ENCODE peak calls at places on chromosomes 12 and 14, in ten cellular contexts. One of them, this sample, is unnamed.

GRCh38 chr12:78385541-78385940 is 479.0 kb upstream of the SYT1 start:
- DNase-seq in effector memory CD4-positive, alpha-beta T cell: no peak
- DNase-seq in lung: no peak
- DNase-seq in HFF-Myc: no peak
- DNase-seq in astrocyte of the spinal cord: no peak
- DNase-seq in dorsolateral prefrontal cortex: no peak
- DNase-seq in A673: no peak
- DNase-seq in IMR-90: peak
- DNase-seq in A549: no peak
- DNase-seq in CD4-positive, CD25-positive, alpha-beta regulatory T cell: no peak
- DNase-seq in this sample: no peak

GRCh38 chr12:56877195-56878009 is 56.8 kb downstream of the SDR9C7 start:
- DNase-seq in lung: no peak
- DNase-seq in A673: no peak
- DNase-seq in CD4-positive, CD25-positive, alpha-beta regulatory T cell: no peak
- DNase-seq in dorsolateral prefrontal cortex: no peak
- DNase-seq in IMR-90: no peak
- DNase-seq in HFF-Myc: no peak
- DNase-seq in A549: no peak
- DNase-seq in astrocyte of the spinal cord: no peak
- DNase-seq in effector memory CD4-positive, alpha-beta T cell: no peak
- DNase-seq in this sample: no peak

GRCh38 chr12:12533238-12533829 is 29.3 kb downstream of the DUSP16 start:
- DNase-seq in IMR-90: no peak
- DNase-seq in CD4-positive, CD25-positive, alpha-beta regulatory T cell: no peak
- DNase-seq in A549: no peak
- DNase-seq in dorsolateral prefrontal cortex: no peak
- DNase-seq in lung: peak
- DNase-seq in A673: no peak
- DNase-seq in effector memory CD4-positive, alpha-beta T cell: no peak
- DNase-seq in HFF-Myc: no peak
- DNase-seq in astrocyte of the spinal cord: peak
- DNase-seq in this sample: no peak

GRCh38 chr12:16165506-16165905 is 112.0 kb downstream of the SLC15A5 start:
- DNase-seq in lung: no peak
- DNase-seq in HFF-Myc: peak
- DNase-seq in IMR-90: peak
- DNase-seq in dorsolateral prefrontal cortex: no peak
- DNase-seq in A673: peak
- DNase-seq in A549: peak
- DNase-seq in CD4-positive, CD25-positive, alpha-beta regulatory T cell: no peak
- DNase-seq in astrocyte of the spinal cord: peak
- DNase-seq in effector memory CD4-positive, alpha-beta T cell: no peak
- DNase-seq in this sample: no peak

GRCh38 chr12:111715242-111715641 is 29.4 kb downstream of the ACAD10 start:
- DNase-seq in effector memory CD4-positive, alpha-beta T cell: no peak
- DNase-seq in HFF-Myc: no peak
- DNase-seq in lung: no peak
- DNase-seq in A549: no peak
- DNase-seq in CD4-positive, CD25-positive, alpha-beta regulatory T cell: no peak
- DNase-seq in dorsolateral prefrontal cortex: no peak
- DNase-seq in IMR-90: peak
- DNase-seq in astrocyte of the spinal cord: peak
- DNase-seq in A673: no peak
- DNase-seq in this sample: no peak

GRCh38 chr12:1448321-1448720 is 146.1 kb downstream of the FBXL14 start:
- DNase-seq in A673: no peak
- DNase-seq in dorsolateral prefrontal cortex: no peak
- DNase-seq in CD4-positive, CD25-positive, alpha-beta regulatory T cell: no peak
- DNase-seq in A549: no peak
- DNase-seq in effector memory CD4-positive, alpha-beta T cell: no peak
- DNase-seq in HFF-Myc: no peak
- DNase-seq in IMR-90: peak
- DNase-seq in astrocyte of the spinal cord: no peak
- DNase-seq in lung: no peak
- DNase-seq in this sample: no peak

GRCh38 chr14:101823081-101823480 is 61.6 kb downstream of the PPP2R5C start:
- DNase-seq in HFF-Myc: no peak
- DNase-seq in A673: no peak
- DNase-seq in astrocyte of the spinal cord: no peak
- DNase-seq in CD4-positive, CD25-positive, alpha-beta regulatory T cell: no peak
- DNase-seq in IMR-90: peak
- DNase-seq in dorsolateral prefrontal cortex: no peak
- DNase-seq in lung: no peak
- DNase-seq in A549: no peak
- DNase-seq in effector memory CD4-positive, alpha-beta T cell: no peak
- DNase-seq in this sample: no peak

GRCh38 chr12:48286665-48287064 is 64.1 kb downstream of the ZNF641 start:
- DNase-seq in dorsolateral prefrontal cortex: no peak
- DNase-seq in astrocyte of the spinal cord: no peak
- DNase-seq in A673: peak
- DNase-seq in IMR-90: no peak
- DNase-seq in HFF-Myc: no peak
- DNase-seq in effector memory CD4-positive, alpha-beta T cell: no peak
- DNase-seq in CD4-positive, CD25-positive, alpha-beta regulatory T cell: no peak
- DNase-seq in lung: no peak
- DNase-seq in A549: no peak
- DNase-seq in this sample: no peak

GRCh38 chr12:95117178-95117599 is 43.8 kb upstream of the NR2C1 start:
- DNase-seq in lung: peak
- DNase-seq in IMR-90: peak
- DNase-seq in A673: peak
- DNase-seq in A549: peak
- DNase-seq in CD4-positive, CD25-positive, alpha-beta regulatory T cell: peak
- DNase-seq in astrocyte of the spinal cord: peak
- DNase-seq in dorsolateral prefrontal cortex: no peak
- DNase-seq in effector memory CD4-positive, alpha-beta T cell: peak
- DNase-seq in HFF-Myc: peak
- DNase-seq in this sample: peak

GRCh38 chr14:92926931-92927330 is 4.0 kb downstream of the CHGA start:
- DNase-seq in astrocyte of the spinal cord: no peak
- DNase-seq in CD4-positive, CD25-positive, alpha-beta regulatory T cell: no peak
- DNase-seq in effector memory CD4-positive, alpha-beta T cell: no peak
- DNase-seq in A549: no peak
- DNase-seq in A673: no peak
- DNase-seq in HFF-Myc: no peak
- DNase-seq in lung: no peak
- DNase-seq in IMR-90: no peak
- DNase-seq in dorsolateral prefrontal cortex: no peak
- DNase-seq in this sample: no peak

GRCh38 chr12:64824500-64825142 is at the start of gene TBC1D30:
- DNase-seq in lung: no peak
- DNase-seq in A673: peak
- DNase-seq in astrocyte of the spinal cord: peak
- DNase-seq in effector memory CD4-positive, alpha-beta T cell: no peak
- DNase-seq in IMR-90: peak
- DNase-seq in dorsolateral prefrontal cortex: peak
- DNase-seq in HFF-Myc: no peak
- DNase-seq in CD4-positive, CD25-positive, alpha-beta regulatory T cell: no peak
- DNase-seq in A549: no peak
- DNase-seq in this sample: no peak

DNA sequence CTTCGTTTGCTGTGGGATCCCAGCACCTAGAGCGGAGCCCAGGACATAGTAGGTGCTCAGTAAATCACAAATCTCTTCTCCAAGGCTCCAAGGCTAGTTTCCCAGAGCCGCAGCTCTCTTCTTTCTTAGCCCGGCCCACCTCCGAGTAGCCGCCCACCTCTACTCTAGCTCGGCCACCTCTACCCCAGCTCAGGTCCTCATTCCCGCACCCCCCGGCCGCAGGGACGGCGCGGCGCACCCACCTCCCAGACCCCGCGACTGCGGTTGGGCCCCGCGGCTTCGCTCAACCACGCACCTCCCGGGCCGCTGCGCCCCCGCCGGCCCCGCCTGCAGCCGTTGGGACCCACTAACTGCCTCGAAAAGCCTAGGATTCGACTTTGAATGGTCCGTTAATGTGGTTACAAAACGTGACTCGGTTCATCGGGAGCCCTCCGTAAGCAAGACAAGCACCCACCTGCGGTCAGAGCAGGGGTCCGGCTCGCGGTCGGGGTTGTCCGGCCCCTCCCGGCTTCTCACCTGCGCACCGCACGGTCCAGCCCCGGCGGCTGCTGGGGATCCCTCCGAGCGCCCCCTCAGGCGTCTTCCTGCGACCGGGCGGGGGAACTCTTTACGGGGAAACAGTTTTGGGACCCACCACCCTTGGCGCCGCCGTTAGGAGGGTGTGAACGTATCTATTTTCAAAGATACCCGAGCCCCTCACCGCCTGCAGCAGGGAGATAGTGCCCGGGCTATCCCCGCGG is at the start of gene SLC2A14:
- DNase-seq in dorsolateral prefrontal cortex: no peak
- DNase-seq in CD4-positive, CD25-positive, alpha-beta regulatory T cell: no peak
- DNase-seq in effector memory CD4-positive, alpha-beta T cell: no peak
- DNase-seq in HFF-Myc: no peak
- DNase-seq in lung: no peak
- DNase-seq in A673: no peak
- DNase-seq in A549: no peak
- DNase-seq in astrocyte of the spinal cord: no peak
- DNase-seq in IMR-90: no peak
- DNase-seq in this sample: no peak
- H3K4me3 ChIP-seq in dorsolateral prefrontal cortex: peak
- H3K4me3 ChIP-seq in CD4-positive, CD25-positive, alpha-beta regulatory T cell: no peak
- H3K4me3 ChIP-seq in effector memory CD4-positive, alpha-beta T cell: no peak
- H3K4me3 ChIP-seq in HFF-Myc: peak
- H3K4me3 ChIP-seq in lung: no peak
- H3K4me3 ChIP-seq in A673: no peak
- H3K4me3 ChIP-seq in A549: no peak
- H3K4me3 ChIP-seq in astrocyte of the spinal cord: peak
- H3K4me3 ChIP-seq in IMR-90: no peak
- H3K4me3 ChIP-seq in this sample: no peak

GRCh38 chr12:122966743-122967058 is 438 bp upstream of the ABCB9 start:
- DNase-seq in astrocyte of the spinal cord: no peak
- DNase-seq in A673: no peak
- DNase-seq in HFF-Myc: no peak
- DNase-seq in CD4-positive, CD25-positive, alpha-beta regulatory T cell: no peak
- DNase-seq in dorsolateral prefrontal cortex: no peak
- DNase-seq in IMR-90: no peak
- DNase-seq in lung: no peak
- DNase-seq in A549: no peak
- DNase-seq in effector memory CD4-positive, alpha-beta T cell: no peak
- DNase-seq in this sample: no peak
- H3K4me3 ChIP-seq in astrocyte of the spinal cord: no peak
- H3K4me3 ChIP-seq in A673: no peak
- H3K4me3 ChIP-seq in HFF-Myc: no peak
- H3K4me3 ChIP-seq in CD4-positive, CD25-positive, alpha-beta regulatory T cell: no peak
- H3K4me3 ChIP-seq in dorsolateral prefrontal cortex: peak
- H3K4me3 ChIP-seq in IMR-90: no peak
- H3K4me3 ChIP-seq in lung: no peak
- H3K4me3 ChIP-seq in A549: peak
- H3K4me3 ChIP-seq in effector memory CD4-positive, alpha-beta T cell: no peak
- H3K4me3 ChIP-seq in this sample: no peak

DNA sequence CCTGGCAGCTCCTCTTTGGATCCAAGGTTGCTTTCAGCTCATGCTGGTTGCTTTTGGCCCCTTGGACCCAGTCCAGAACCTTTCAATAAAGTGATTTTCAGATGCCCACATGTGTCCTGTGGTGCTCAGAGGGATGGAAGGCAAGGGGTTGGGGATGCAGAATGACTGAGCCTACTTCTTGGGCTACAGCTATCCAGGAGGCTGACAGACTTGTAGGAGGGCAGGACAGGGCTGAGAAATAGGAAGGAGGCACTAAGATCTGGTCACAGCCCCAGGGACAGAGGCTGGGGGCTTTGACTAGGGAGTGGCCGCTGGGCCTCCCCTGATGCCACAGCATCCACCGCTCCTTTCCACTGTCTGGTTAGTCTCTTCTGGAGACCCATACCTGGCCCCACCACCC is 1.2 kb upstream of the HOXC11 start:
- DNase-seq in HFF-Myc: no peak
- DNase-seq in IMR-90: no peak
- DNase-seq in A549: no peak
- DNase-seq in lung: no peak
- DNase-seq in CD4-positive, CD25-positive, alpha-beta regulatory T cell: no peak
- DNase-seq in A673: no peak
- DNase-seq in astrocyte of the spinal cord: no peak
- DNase-seq in dorsolateral prefrontal cortex: no peak
- DNase-seq in effector memory CD4-positive, alpha-beta T cell: no peak
- DNase-seq in this sample: no peak
- H3K4me3 ChIP-seq in HFF-Myc: no peak
- H3K4me3 ChIP-seq in IMR-90: no peak
- H3K4me3 ChIP-seq in A549: no peak
- H3K4me3 ChIP-seq in lung: no peak
- H3K4me3 ChIP-seq in CD4-positive, CD25-positive, alpha-beta regulatory T cell: no peak
- H3K4me3 ChIP-seq in A673: no peak
- H3K4me3 ChIP-seq in astrocyte of the spinal cord: no peak
- H3K4me3 ChIP-seq in dorsolateral prefrontal cortex: no peak
- H3K4me3 ChIP-seq in effector memory CD4-positive, alpha-beta T cell: no peak
- H3K4me3 ChIP-seq in this sample: no peak

DNA sequence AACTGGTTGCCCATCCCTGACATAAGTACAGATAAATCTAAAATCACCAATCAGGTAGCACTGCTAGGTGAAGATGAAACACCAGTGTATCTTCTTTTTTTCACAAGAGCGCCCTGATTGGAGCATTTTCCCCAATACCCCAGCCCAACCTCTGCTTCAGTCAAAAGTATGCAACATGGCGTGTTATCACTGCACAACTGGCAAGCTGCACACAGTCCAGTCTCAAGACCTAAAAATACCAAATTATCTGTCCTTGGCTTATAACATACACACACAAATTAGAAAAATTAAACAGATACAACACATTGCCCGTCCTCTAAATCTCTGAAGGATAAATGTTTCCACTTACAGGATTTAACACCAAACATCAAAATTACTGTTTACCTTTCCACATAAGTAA is 20.2 kb upstream of the SELPLG start:
- DNase-seq in A673: no peak
- DNase-seq in dorsolateral prefrontal cortex: no peak
- DNase-seq in astrocyte of the spinal cord: no peak
- DNase-seq in HFF-Myc: no peak
- DNase-seq in lung: no peak
- DNase-seq in IMR-90: no peak
- DNase-seq in effector memory CD4-positive, alpha-beta T cell: no peak
- DNase-seq in CD4-positive, CD25-positive, alpha-beta regulatory T cell: no peak
- DNase-seq in A549: no peak
- DNase-seq in this sample: no peak
- H3K4me3 ChIP-seq in A673: no peak
- H3K4me3 ChIP-seq in dorsolateral prefrontal cortex: no peak
- H3K4me3 ChIP-seq in astrocyte of the spinal cord: no peak
- H3K4me3 ChIP-seq in HFF-Myc: no peak
- H3K4me3 ChIP-seq in lung: no peak
- H3K4me3 ChIP-seq in IMR-90: no peak
- H3K4me3 ChIP-seq in effector memory CD4-positive, alpha-beta T cell: no peak
- H3K4me3 ChIP-seq in CD4-positive, CD25-positive, alpha-beta regulatory T cell: no peak
- H3K4me3 ChIP-seq in A549: no peak
- H3K4me3 ChIP-seq in this sample: no peak

DNA sequence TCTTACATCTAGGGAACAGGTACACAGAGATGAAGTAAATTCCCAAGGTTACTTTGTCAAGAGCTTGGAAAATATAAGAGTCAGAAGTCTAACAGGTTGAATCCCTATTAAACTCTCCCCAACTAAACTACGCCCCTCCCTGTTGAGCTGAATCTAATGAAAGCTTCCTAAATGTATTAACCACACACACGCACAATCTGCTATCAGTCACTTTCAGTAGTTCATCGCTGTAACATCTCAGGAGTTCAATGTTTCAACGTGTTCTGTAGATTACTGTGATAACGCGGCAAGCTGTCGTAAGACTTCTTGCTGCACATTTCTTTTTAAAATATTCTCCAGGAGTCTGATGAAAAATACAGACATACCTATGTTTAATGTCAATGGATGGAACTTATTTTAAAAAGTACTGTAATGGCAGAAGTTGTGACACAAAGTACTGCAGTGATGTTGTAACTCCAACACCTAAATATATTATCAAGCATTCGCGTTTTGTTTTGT is 612 bp upstream of the SLC25A3 start:
- DNase-seq in astrocyte of the spinal cord: no peak
- DNase-seq in lung: no peak
- DNase-seq in A673: no peak
- DNase-seq in HFF-Myc: no peak
- DNase-seq in dorsolateral prefrontal cortex: no peak
- DNase-seq in IMR-90: no peak
- DNase-seq in effector memory CD4-positive, alpha-beta T cell: peak
- DNase-seq in A549: no peak
- DNase-seq in CD4-positive, CD25-positive, alpha-beta regulatory T cell: no peak
- DNase-seq in this sample: no peak
- H3K4me3 ChIP-seq in astrocyte of the spinal cord: peak
- H3K4me3 ChIP-seq in lung: no peak
- H3K4me3 ChIP-seq in A673: peak
- H3K4me3 ChIP-seq in HFF-Myc: peak
- H3K4me3 ChIP-seq in dorsolateral prefrontal cortex: peak
- H3K4me3 ChIP-seq in IMR-90: peak
- H3K4me3 ChIP-seq in effector memory CD4-positive, alpha-beta T cell: peak
- H3K4me3 ChIP-seq in A549: peak
- H3K4me3 ChIP-seq in CD4-positive, CD25-positive, alpha-beta regulatory T cell: peak
- H3K4me3 ChIP-seq in this sample: peak

This sample was measured in CD8-positive, alpha-beta T cell.